ENCODE peak calls at places on chromosomes 6 and 20, in seven cellular contexts. E is AG10803; K is naive thymus-derived CD4-positive, alpha-beta T cell; Z is keratinocyte; A is stimulated activated CD8-positive, alpha-beta memory T cell treated with anti-CD3 and anti-CD28 coated beads, Interleukin-2, amount 100 ng/mL, for 48 hours; I is iPS DF 6.9; G is Peyer's patch. N is an unnamed sample.

GRCh38 chr6:168479421-168479820 is 38.4 kb downstream of the SMOC2 start:
- DNase-seq in E (no peak), K (no peak), Z (no peak), A (no peak), I (no peak), G (no peak), N (no peak)

GRCh38 chr6:149938571-149939462 is 3.0 kb upstream of the ULBP2 start:
- DNase-seq in E (peak), K (peak), Z (no peak), A (no peak), I (no peak), G (no peak), N (peak)

GRCh38 chr6:5783584-5784089 is 223.1 kb downstream of the NRN1 start:
- DNase-seq in E (no peak), K (no peak), Z (no peak), A (no peak), I (no peak), G (no peak), N (no peak)

GRCh38 chr6:44359973-44360372 is 17.5 kb downstream of the SPATS1 start:
- DNase-seq in E (no peak), K (no peak), Z (no peak), A (no peak), I (no peak), G (no peak), N (no peak)

GRCh38 chr20:56755201-56755600 is 126.1 kb downstream of the TFAP2C start:
- DNase-seq in E (peak), K (no peak), Z (no peak), A (no peak), I (no peak), G (no peak), N (no peak)

GRCh38 chr20:54102543-54102942 is 32.1 kb upstream of the BCAS1 start:
- DNase-seq in E (no peak), K (no peak), Z (no peak), A (no peak), I (no peak), G (no peak), N (no peak)

GRCh38 chr6:54014440-54014839 is 96.8 kb upstream of the MLIP start:
- DNase-seq in E (no peak), K (no peak), Z (no peak), A (no peak), I (no peak), G (no peak), N (no peak)

GRCh38 chr6:1864496-1864895 is 254.8 kb downstream of the FOXC1 start:
- DNase-seq in E (no peak), K (no peak), Z (no peak), A (no peak), I (no peak), G (no peak), N (no peak)

GRCh38 chr6:152986978-152987377 is 4.1 kb upstream of the FBXO5 start:
- DNase-seq in E (no peak), K (no peak), Z (no peak), A (no peak), I (no peak), G (no peak), N (no peak)

GRCh38 chr6:108115598-108116058 is 41.1 kb upstream of the OSTM1 start:
- DNase-seq in E (peak), K (no peak), Z (no peak), A (no peak), I (no peak), G (peak), N (no peak)

GRCh38 chr6:143027058-143027457 is 33.6 kb upstream of the AIG1 start:
- DNase-seq in E (peak), K (peak), Z (no peak), A (peak), I (peak), G (no peak), N (peak)

GRCh38 chr6:143427109-143427817 is 23.2 kb downstream of the ADAT2 start:
- DNase-seq in E (peak), K (peak), Z (no peak), A (peak), I (no peak), G (peak), N (peak)

GRCh38 chr6:44284119-44284518 is 13.9 kb downstream of the TMEM151B start:
- DNase-seq in E (no peak), K (no peak), Z (no peak), A (no peak), I (no peak), G (no peak), N (no peak)

GRCh38 chr6:149723771-149724417 is 6.0 kb upstream of the LATS1 start:
- DNase-seq in E (peak), K (peak), Z (peak), A (no peak), I (no peak), G (no peak), N (peak)

GRCh38 chr6:37512400-37512958 is 12.8 kb upstream of the CCDC167 start:
- DNase-seq in E (no peak), K (no peak), Z (no peak), A (no peak), I (no peak), G (no peak), N (no peak)

GRCh38 chr6:148516116-148517016 is 173.7 kb downstream of the SASH1 start:
- DNase-seq in E (no peak), K (no peak), Z (no peak), A (no peak), I (no peak), G (no peak), N (no peak)

GRCh38 chr6:36793913-36794703 is 45.1 kb downstream of the CPNE5 start:
- DNase-seq in E (no peak), K (no peak), Z (no peak), A (no peak), I (no peak), G (no peak), N (no peak)

GRCh38 chr6:170232186-170233002 is 58.5 kb downstream of the DLL1 start:
- DNase-seq in E (no peak), K (no peak), Z (no peak), A (no peak), I (no peak), G (no peak), N (no peak)

GRCh38 chr6:75024796-75025195 is 181.1 kb downstream of the COL12A1 start:
- DNase-seq in E (no peak), K (no peak), Z (no peak), A (no peak), I (no peak), G (no peak), N (no peak)

GRCh38 chr6:13026557-13026956 is 301.8 kb downstream of the TBC1D7 start:
- DNase-seq in E (no peak), K (no peak), Z (no peak), A (no peak), I (no peak), G (no peak), N (no peak)

GRCh38 chr20:50029697-50030428 is 47.1 kb downstream of the SNAI1 start:
- DNase-seq in E (peak), K (no peak), Z (no peak), A (no peak), I (no peak), G (no peak), N (no peak)

N was measured in central memory CD4-positive, alpha-beta T cell.